ENCODE peak calls at places on chromosome 21, in seven cellular contexts. J, Y, O, L, F, A and U are unnamed samples.

GRCh38 chr21:34817821-34818662 is 149.2 kb downstream of the CLIC6 start:
- DNase-seq in J (no peak), Y (no peak), O (no peak), L (no peak), F (no peak), A (no peak), U (no peak)

GRCh38 chr21:18350216-18350615 is 53.4 kb downstream of the TMPRSS15 start:
- DNase-seq in J (no peak), Y (no peak), O (no peak), L (no peak), F (no peak), A (no peak), U (no peak)

GRCh38 chr21:14690886-14691285 is 144.8 kb upstream of the SAMSN1 start:
- DNase-seq in J (no peak), Y (no peak), O (no peak), L (no peak), F (no peak), A (no peak), U (no peak)

GRCh38 chr21:21406918-21407317 is 408.7 kb downstream of the NCAM2 start:
- DNase-seq in J (no peak), Y (no peak), O (no peak), L (no peak), F (no peak), A (no peak), U (no peak)

GRCh38 chr21:21806711-21807597 is 808.7 kb downstream of the NCAM2 start:
- DNase-seq in J (no peak), Y (no peak), O (no peak), L (no peak), F (no peak), A (no peak), U (no peak)

GRCh38 chr21:34305605-34306235 is 58.1 kb upstream of the KCNE2 start:
- DNase-seq in J (no peak), Y (no peak), O (peak; percentile 30), L (no peak), F (no peak), A (no peak), U (no peak)

GRCh38 chr21:33685613-33686197 is 43.4 kb downstream of the ITSN1 start:
- DNase-seq in J (no peak), Y (no peak), O (no peak), L (no peak), F (no peak), A (no peak), U (no peak)

GRCh38 chr21:33642896-33643657 is 776 bp downstream of the ITSN1 start:
- DNase-seq in J (no peak), Y (peak; percentile 63), O (peak; percentile 31), L (peak; percentile 12), F (no peak), A (no peak), U (peak; percentile 22)

GRCh38 chr21:28923439-28923975 is 69.2 kb downstream of the LTN1 start:
- DNase-seq in J (no peak), Y (no peak), O (no peak), L (no peak), F (no peak), A (no peak), U (no peak)

GRCh38 chr21:34335316-34335715 is 28.5 kb upstream of the KCNE2 start:
- DNase-seq in J (no peak), Y (no peak), O (no peak), L (no peak), F (no peak), A (no peak), U (no peak)

GRCh38 chr21:29245104-29245643 is 53.5 kb upstream of the BACH1 start:
- DNase-seq in J (no peak), Y (no peak), O (no peak), L (no peak), F (no peak), A (no peak), U (no peak)

GRCh38 chr21:43726686-43727570 is 8.0 kb downstream of the PDXK start:
- DNase-seq in J (no peak), Y (no peak), O (peak; percentile 68), L (peak; percentile 42), F (no peak), A (no peak), U (no peak)
- TF ChIP-seq POLR2A in J (no peak), Y (no peak), O (no peak), L (no peak), F (no peak), A (no peak), U (no peak)

GRCh38 chr21:37521658-37522057 is 155.1 kb downstream of the DYRK1A start:
- DNase-seq in J (no peak), Y (no peak), O (no peak), L (no peak), F (no peak), A (no peak), U (no peak)

GRCh38 chr21:37520801-37521200 is 154.2 kb downstream of the DYRK1A start:
- DNase-seq in J (no peak), Y (no peak), O (no peak), L (no peak), F (no peak), A (no peak), U (no peak)

GRCh38 chr21:37525810-37526209 is 159.2 kb downstream of the DYRK1A start:
- DNase-seq in J (no peak), Y (no peak), O (no peak), L (no peak), F (no peak), A (no peak), U (no peak)

GRCh38 chr21:37527103-37527502 is 160.5 kb downstream of the DYRK1A start:
- DNase-seq in J (no peak), Y (no peak), O (no peak), L (no peak), F (peak; percentile 79), A (no peak), U (no peak)

DNA sequence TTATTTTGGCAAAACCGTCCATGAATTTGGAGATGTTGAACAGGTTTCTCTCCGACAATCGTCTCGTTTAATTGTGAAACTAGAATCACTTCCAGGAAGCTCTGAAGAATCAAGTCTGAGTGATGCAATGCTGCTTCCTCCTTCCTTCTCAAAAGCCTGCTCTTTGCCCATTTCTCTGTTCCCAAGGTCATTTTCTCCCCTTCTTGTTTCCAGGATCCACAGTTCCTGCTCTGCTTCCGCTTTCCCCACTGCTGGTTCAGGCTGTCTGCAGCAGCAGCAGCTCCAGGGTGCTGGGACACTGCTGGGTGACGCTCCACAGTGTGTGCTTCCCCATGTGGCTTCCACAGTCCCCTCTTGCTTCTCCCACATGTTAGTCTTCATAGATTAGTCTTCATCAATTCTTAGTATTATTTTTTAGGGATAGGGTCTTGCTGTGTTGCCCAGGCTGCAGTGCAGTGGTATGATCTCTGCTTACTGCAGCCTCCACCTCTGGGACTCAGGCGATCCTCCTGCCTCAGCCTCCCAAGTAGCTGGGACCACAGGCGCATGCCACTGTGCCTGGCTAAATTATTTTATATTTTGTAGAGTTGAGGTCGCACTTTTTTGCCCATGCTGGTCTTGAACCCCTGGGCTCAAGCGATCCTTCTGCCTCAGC is 156.2 kb downstream of the DYRK1A start:
- DNase-seq in J (no peak), Y (no peak), O (no peak), L (no peak), F (no peak), A (no peak), U (no peak)
- TF ChIP-seq POLR2A in J (no peak), Y (no peak), O (no peak), L (no peak), F (no peak), A (no peak), U (no peak)

DNA sequence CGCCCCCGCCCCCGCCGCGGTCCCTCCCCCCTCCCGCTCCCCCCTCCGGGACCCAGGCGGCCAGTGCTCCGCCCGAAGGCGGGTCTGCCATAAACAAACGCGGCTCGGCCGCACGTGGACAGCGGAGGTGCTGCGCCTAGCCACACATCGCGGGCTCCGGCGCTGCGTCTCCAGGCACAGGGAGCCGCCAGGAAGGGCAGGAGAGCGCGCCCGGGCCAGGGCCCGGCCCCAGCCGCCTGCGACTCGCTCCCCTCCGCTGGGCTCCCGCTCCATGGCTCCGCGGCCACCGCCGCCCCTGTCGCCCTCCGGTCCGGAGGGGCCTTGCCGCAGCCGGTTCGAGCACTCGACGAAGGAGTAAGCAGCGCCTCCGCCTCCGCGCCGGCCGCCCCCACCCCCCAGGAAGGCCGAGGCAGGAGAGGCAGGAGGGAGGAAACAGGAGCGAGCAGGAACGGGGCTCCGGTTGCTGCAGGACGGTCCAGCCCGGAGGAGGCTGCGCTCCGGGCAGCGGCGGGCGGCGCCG is at the start of gene SIM2:
- DNase-seq in J (no peak), Y (no peak), O (no peak), L (peak; percentile 75), F (no peak), A (peak; percentile 22), U (no peak)
- TF ChIP-seq POLR2A in J (no peak), Y (no peak), O (no peak), L (peak; percentile 77), F (no peak), A (no peak), U (no peak)

DNA sequence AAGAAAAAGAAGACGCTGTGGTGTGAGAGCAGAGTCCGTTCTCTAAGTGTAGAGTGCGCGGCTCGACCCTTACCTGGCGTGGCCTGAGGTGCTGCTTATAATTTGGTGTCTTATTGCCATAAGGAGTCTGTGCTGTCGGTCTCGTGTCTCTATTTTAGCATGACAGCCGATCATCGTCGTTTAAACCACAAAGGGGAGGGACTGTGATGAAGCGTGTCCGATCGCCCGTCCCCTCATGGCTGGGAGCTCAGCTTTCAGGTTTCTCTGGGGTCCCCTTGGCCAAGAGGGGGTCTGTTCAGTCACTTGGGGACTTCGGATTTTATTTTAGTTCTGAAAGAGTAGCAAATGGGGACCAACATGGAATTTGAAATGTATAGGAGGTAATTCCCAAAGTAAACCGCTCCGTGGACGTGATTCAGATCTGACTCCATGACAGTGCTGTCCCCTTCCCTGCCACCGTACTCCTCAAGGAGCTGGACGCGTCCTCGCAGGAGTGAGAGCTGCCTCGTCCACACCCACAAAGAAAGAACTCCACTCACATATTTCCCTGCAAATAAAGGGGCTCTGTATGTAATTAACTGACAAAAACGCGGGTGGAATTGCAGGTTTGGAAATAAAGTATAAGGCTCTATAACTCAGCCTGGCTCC is 183.5 kb downstream of the ETS2 start:
- DNase-seq in J (no peak), Y (no peak), O (no peak), L (no peak), F (no peak), A (no peak), U (no peak)
- TF ChIP-seq POLR2A in J (no peak), Y (no peak), O (no peak), L (no peak), F (no peak), A (no peak), U (no peak)

GRCh38 chr21:26966360-26966977 is 419 bp downstream of the ADAMTS5 start:
- DNase-seq in J (no peak), Y (no peak), O (peak; percentile 28), L (no peak), F (no peak), A (peak; percentile 1), U (no peak)

GRCh38 chr21:26965091-26965566 is 1.8 kb downstream of the ADAMTS5 start:
- DNase-seq in J (no peak), Y (no peak), O (no peak), L (no peak), F (no peak), A (peak; percentile 2), U (no peak)

GRCh38 chr21:26965567-26966359 is 1.1 kb downstream of the ADAMTS5 start:
- DNase-seq in J (no peak), Y (peak; percentile 80), O (peak; percentile 42), L (no peak), F (no peak), A (peak; percentile 6), U (no peak)

GRCh38 chr21:26962516-26963305 is 4.2 kb downstream of the ADAMTS5 start:
- DNase-seq in J (no peak), Y (no peak), O (no peak), L (no peak), F (no peak), A (no peak), U (no peak)

GRCh38 chr21:26964379-26964778 is 2.5 kb downstream of the ADAMTS5 start:
- DNase-seq in J (no peak), Y (peak; percentile 72), O (peak; percentile 55), L (no peak), F (no peak), A (no peak), U (no peak)
- TF ChIP-seq POLR2A in J (peak; percentile 63), Y (peak; percentile 65), O (no peak), L (no peak), F (no peak), A (no peak), U (no peak)